ENCODE peak calls at places on chromosomes 7 and 10, in six cellular contexts. D is K562, B is GM12892, Z is H1, K is SK-N-SH, O is GM12878. N is an unnamed sample.
A peak's percentile ranks its signal among the peaks of the same experiment; 100 is the strongest.

GRCh38 chr7:47948096-47948790 is at the start of gene PKD1L1:
- DNase-seq in D (no peak), B (no peak), Z (no peak), K (no peak), O (no peak), N (no peak)

GRCh38 chr7:159109092-159110035 is 35.3 kb downstream of the VIPR2 start:
- DNase-seq in D (no peak), B (no peak), Z (no peak), K (no peak), O (no peak), N (no peak)

GRCh38 chr10:71528371-71529202 is 131.9 kb downstream of the CDH23 start:
- DNase-seq in D (no peak), B (no peak), Z (peak; percentile 63), K (no peak), O (no peak), N (no peak)

GRCh38 chr7:123440202-123440601 is 94.2 kb downstream of the IQUB start:
- DNase-seq in D (no peak), B (no peak), Z (no peak), K (no peak), O (no peak), N (no peak)

GRCh38 chr7:47435889-47436312 is 146.0 kb downstream of the TNS3 start:
- DNase-seq in D (peak; percentile 31), B (no peak), Z (no peak), K (peak; percentile 79), O (no peak), N (no peak)

GRCh38 chr10:79444243-79445119 is 943 bp downstream of the ZCCHC24 start:
- DNase-seq in D (peak; percentile 79), B (peak; percentile 63), Z (peak; percentile 78), K (peak; percentile 78), O (no peak), N (peak; percentile 54)

GRCh38 chr10:60099998-60100747 is 193.8 kb upstream of the CCDC6 start:
- DNase-seq in D (peak; percentile 60), B (no peak), Z (no peak), K (peak; percentile 37), O (no peak), N (no peak)

GRCh38 chr7:18566829-18567228 is 71.3 kb downstream of the HDAC9 start:
- DNase-seq in D (no peak), B (peak; percentile 11), Z (no peak), K (no peak), O (peak; percentile 25), N (no peak)

GRCh38 chr10:77310288-77310687 is 327.3 kb downstream of the KCNMA1 start:
- DNase-seq in D (no peak), B (no peak), Z (no peak), K (no peak), O (no peak), N (no peak)

GRCh38 chr7:34087892-34088891 is 182.9 kb downstream of the BMPER start:
- DNase-seq in D (no peak), B (no peak), Z (peak; percentile 77), K (peak; percentile 37), O (no peak), N (no peak)

GRCh38 chr7:100588438-100588837 is 2.3 kb downstream of the FBXO24 start:
- DNase-seq in D (peak; percentile 63), B (no peak), Z (no peak), K (peak; percentile 72), O (no peak), N (no peak)

GRCh38 chr7:74018261-74018660 is 9.7 kb upstream of the ELN start:
- DNase-seq in D (no peak), B (no peak), Z (no peak), K (no peak), O (no peak), N (no peak)

GRCh38 chr10:133044502-133044901 is 43.2 kb upstream of the ADGRA1 start:
- DNase-seq in D (no peak), B (no peak), Z (no peak), K (no peak), O (no peak), N (no peak)

GRCh38 chr7:158818325-158819213 is 10.7 kb downstream of the ESYT2 start:
- DNase-seq in D (peak; percentile 70), B (peak; percentile 40), Z (peak; percentile 56), K (peak; percentile 86), O (peak; percentile 47), N (peak; percentile 43)

GRCh38 chr7:76231071-76231470 is 29.4 kb downstream of the SRRM3 start:
- DNase-seq in D (no peak), B (no peak), Z (no peak), K (no peak), O (no peak), N (no peak)

DNA sequence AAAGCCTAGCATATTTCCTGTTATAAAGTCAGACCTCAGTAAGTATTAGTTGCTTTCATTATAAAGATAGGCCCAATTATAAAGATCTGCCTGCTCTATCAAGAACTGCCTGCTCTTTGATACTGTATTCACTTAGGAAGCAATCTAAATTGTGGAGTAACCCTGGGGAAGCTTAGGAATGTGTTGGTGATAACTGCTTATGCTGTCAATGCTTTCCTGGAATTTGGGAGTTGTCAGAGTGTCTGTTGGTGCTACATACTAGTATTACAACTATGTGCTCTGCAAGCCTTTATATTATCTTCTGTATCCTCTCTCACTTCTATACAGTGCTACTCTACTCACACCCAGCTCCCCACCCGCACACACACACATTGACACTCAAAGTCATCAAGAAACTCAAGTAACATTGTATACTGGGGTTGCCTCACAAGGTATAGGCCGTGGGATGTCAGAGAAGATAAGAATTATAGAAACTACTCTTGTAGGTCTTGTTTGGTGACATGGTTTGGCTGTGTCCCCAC is 6.1 kb downstream of the ZNF277 start:
- DNase-seq in D (no peak), B (no peak), Z (no peak), K (no peak), O (no peak), N (no peak)
- TF ChIP-seq TAF1 in D (no peak), B (no peak), Z (no peak), K (no peak), O (no peak), N (no peak)

GRCh38 chr7:26858229-26858568 is 6.2 kb downstream of the SKAP2 start:
- DNase-seq in D (no peak), B (no peak), Z (no peak), K (no peak), O (no peak), N (no peak)

GRCh38 chr7:26857170-26857533 is 7.2 kb downstream of the SKAP2 start:
- DNase-seq in D (no peak), B (no peak), Z (no peak), K (no peak), O (no peak), N (no peak)

GRCh38 chr7:26856481-26856880 is 7.9 kb downstream of the SKAP2 start:
- DNase-seq in D (no peak), B (no peak), Z (no peak), K (no peak), O (no peak), N (no peak)

GRCh38 chr7:26858735-26859134 is 5.7 kb downstream of the SKAP2 start:
- DNase-seq in D (no peak), B (no peak), Z (no peak), K (no peak), O (no peak), N (no peak)

GRCh38 chr7:26857534-26858228 is 6.7 kb downstream of the SKAP2 start:
- DNase-seq in D (peak; percentile 12), B (no peak), Z (peak; percentile 61), K (peak; percentile 13), O (no peak), N (no peak)
- TF ChIP-seq TAF1 in D (no peak), B (no peak), Z (no peak), K (no peak), O (no peak), N (no peak)

GRCh38 chr10:117090831-117091230 is 47.2 kb downstream of the VAX1 start:
- DNase-seq in D (no peak), B (no peak), Z (no peak), K (no peak), O (no peak), N (no peak)
- TF ChIP-seq TAF1 in D (no peak), B (no peak), Z (no peak), K (no peak), O (no peak), N (no peak)

GRCh38 chr10:6173203-6173602 is 29.5 kb upstream of the PFKFB3 start:
- DNase-seq in D (no peak), B (no peak), Z (peak; percentile 71), K (no peak), O (no peak), N (no peak)
- TF ChIP-seq TAF1 in D (no peak), B (no peak), Z (no peak), K (no peak), O (no peak), N (no peak)

DNA sequence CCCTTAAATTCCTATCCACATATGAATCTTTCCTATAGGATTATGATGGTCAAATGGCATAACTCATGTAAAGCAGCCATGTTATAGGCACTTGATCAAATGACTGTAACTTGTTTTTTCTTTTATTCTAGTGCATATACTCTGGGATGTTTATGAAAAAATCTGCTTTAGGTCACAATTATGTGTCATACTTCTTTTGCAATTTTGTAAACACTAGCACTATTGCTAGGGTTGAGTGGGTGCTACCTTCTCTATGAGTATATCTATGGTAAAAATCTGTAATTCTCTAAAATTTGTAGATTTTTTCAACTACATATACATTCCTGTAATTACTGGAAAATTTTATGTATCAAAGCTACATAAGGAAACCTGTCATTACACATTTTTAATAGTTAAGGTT is 50.0 kb downstream of the HGF start:
- DNase-seq in D (no peak), B (no peak), Z (no peak), K (no peak), O (no peak), N (no peak)
- TF ChIP-seq TAF1 in D (no peak), B (no peak), Z (no peak), K (no peak), O (no peak), N (no peak)

GRCh38 chr7:142412551-142413193 is 154.8 kb upstream of the PRSS58 start:
- DNase-seq in D (peak; percentile 83), B (peak; percentile 19), Z (peak; percentile 55), K (peak; percentile 54), O (no peak), N (peak; percentile 27)
- TF ChIP-seq TAF1 in D (no peak), B (no peak), Z (no peak), K (no peak), O (no peak), N (no peak)

DNA sequence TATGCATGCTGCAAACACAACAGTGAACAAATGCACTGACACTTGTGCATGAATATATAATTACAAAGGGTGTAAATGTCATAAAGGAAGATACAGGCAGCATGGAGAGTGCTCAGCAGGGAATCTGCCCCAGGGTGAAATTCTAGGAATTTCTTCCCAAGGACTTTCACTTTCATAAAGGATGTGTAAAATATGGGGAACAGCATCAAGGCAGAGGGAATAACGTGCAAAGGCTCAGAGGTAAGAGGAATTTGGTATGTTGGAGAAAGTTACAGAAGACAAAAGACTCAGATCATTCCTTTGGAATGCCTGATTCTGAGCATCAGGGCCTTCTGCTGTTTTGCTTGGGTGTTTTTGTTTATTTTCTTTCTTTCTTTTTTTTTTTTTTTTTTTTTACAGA is 142.1 kb upstream of the LYZL1 start:
- DNase-seq in D (no peak), B (no peak), Z (no peak), K (no peak), O (no peak), N (no peak)
- TF ChIP-seq TAF1 in D (no peak), B (no peak), Z (no peak), K (no peak), O (no peak), N (no peak)